ENCODE peak calls at places on chromosomes 6 and 20, in nine cellular contexts. L is SK-N-SH, F is sigmoid colon, K is upper lobe of left lung, V is H1, B is transverse colon, N is suprapubic skin, R is HepG2, X is stomach. T is an unnamed sample.

GRCh38 chr20:20078041-20078440 is 25.7 kb downstream of the CFAP61 start:
- DNase-seq in L (no peak), F (no peak), K (no peak), V (no peak), B (no peak), N (no peak), R (no peak), X (no peak), T (no peak)

GRCh38 chr6:41939848-41940758 is 1.5 kb downstream of the CCND3 start:
- DNase-seq in L (no peak), F (peak; percentile 70), K (peak; percentile 38), V (no peak), B (peak; percentile 77), N (peak; percentile 64), R (no peak), X (peak; percentile 27), T (no peak)

GRCh38 chr6:56226946-56227879 is 20.2 kb downstream of the COL21A1 start:
- DNase-seq in L (no peak), F (no peak), K (no peak), V (no peak), B (no peak), N (no peak), R (no peak), X (no peak), T (no peak)

GRCh38 chr6:150527100-150527499 is 72.6 kb upstream of the PLEKHG1 start:
- DNase-seq in L (no peak), F (peak; percentile 74), K (no peak), V (no peak), B (no peak), N (no peak), R (no peak), X (no peak), T (no peak)

GRCh38 chr6:1712451-1712850 is 102.7 kb downstream of the FOXC1 start:
- DNase-seq in L (no peak), F (no peak), K (no peak), V (no peak), B (no peak), N (no peak), R (peak; percentile 12), X (no peak), T (no peak)

GRCh38 chr6:148544421-148544820 is 201.8 kb downstream of the SASH1 start:
- DNase-seq in L (no peak), F (no peak), K (no peak), V (no peak), B (no peak), N (no peak), R (no peak), X (no peak), T (no peak)

GRCh38 chr6:41960026-41960425 is 18.4 kb upstream of the CCND3 start:
- DNase-seq in L (no peak), F (no peak), K (no peak), V (no peak), B (no peak), N (no peak), R (no peak), X (no peak), T (no peak)

GRCh38 chr6:4682431-4683159 is 93.6 kb upstream of the CDYL start:
- DNase-seq in L (no peak), F (no peak), K (no peak), V (no peak), B (no peak), N (no peak), R (no peak), X (no peak), T (no peak)

GRCh38 chr6:42783876-42784738 is 2.3 kb downstream of the BICRAL start:
- DNase-seq in L (no peak), F (no peak), K (no peak), V (no peak), B (no peak), N (no peak), R (no peak), X (no peak), T (no peak)

GRCh38 chr20:5067877-5068276 is 51.9 kb downstream of the PCNA start:
- DNase-seq in L (no peak), F (no peak), K (no peak), V (no peak), B (no peak), N (no peak), R (no peak), X (no peak), T (no peak)

GRCh38 chr20:62627901-62628612 is 14.2 kb upstream of the SLCO4A1 start:
- DNase-seq in L (no peak), F (no peak), K (no peak), V (no peak), B (no peak), N (no peak), R (no peak), X (no peak), T (no peak)

GRCh38 chr20:25215521-25215920 is 20.0 kb downstream of the ENTPD6 start:
- DNase-seq in L (no peak), F (no peak), K (no peak), V (no peak), B (no peak), N (peak; percentile 15), R (no peak), X (no peak), T (no peak)

GRCh38 chr6:28212510-28213212 is 12.4 kb upstream of the ZSCAN9 start:
- DNase-seq in L (peak; percentile 33), F (no peak), K (peak; percentile 58), V (peak; percentile 77), B (peak; percentile 50), N (no peak), R (peak; percentile 79), X (no peak), T (peak; percentile 77)

GRCh38 chr6:125550892-125551291 is 198.5 kb upstream of the HEY2 start:
- DNase-seq in L (no peak), F (no peak), K (no peak), V (no peak), B (no peak), N (no peak), R (no peak), X (no peak), T (no peak)

GRCh38 chr20:6735913-6736845 is 31.3 kb upstream of the BMP2 start:
- DNase-seq in L (no peak), F (no peak), K (no peak), V (no peak), B (no peak), N (no peak), R (no peak), X (peak; percentile 33), T (no peak)

GRCh38 chr20:57941121-57941522 is 231.3 kb upstream of the PMEPA1 start:
- DNase-seq in L (no peak), F (no peak), K (no peak), V (no peak), B (peak; percentile 74), N (no peak), R (no peak), X (peak; percentile 79), T (no peak)
- TF ChIP-seq EP300 in L (no peak), F (no peak), K (no peak), V (no peak), B (no peak), N (no peak), R (no peak), X (no peak), T (no peak)

GRCh38 chr6:163398796-163399195 is 15.7 kb upstream of the QKI start:
- DNase-seq in L (no peak), F (peak; percentile 82), K (peak; percentile 76), V (no peak), B (peak; percentile 45), N (no peak), R (no peak), X (peak; percentile 36), T (no peak)
- TF ChIP-seq POLR2AphosphoS5 in L (no peak), F (peak; percentile 49), K (no peak), V (no peak), B (no peak), N (no peak), R (no peak), X (no peak), T (no peak)

DNA sequence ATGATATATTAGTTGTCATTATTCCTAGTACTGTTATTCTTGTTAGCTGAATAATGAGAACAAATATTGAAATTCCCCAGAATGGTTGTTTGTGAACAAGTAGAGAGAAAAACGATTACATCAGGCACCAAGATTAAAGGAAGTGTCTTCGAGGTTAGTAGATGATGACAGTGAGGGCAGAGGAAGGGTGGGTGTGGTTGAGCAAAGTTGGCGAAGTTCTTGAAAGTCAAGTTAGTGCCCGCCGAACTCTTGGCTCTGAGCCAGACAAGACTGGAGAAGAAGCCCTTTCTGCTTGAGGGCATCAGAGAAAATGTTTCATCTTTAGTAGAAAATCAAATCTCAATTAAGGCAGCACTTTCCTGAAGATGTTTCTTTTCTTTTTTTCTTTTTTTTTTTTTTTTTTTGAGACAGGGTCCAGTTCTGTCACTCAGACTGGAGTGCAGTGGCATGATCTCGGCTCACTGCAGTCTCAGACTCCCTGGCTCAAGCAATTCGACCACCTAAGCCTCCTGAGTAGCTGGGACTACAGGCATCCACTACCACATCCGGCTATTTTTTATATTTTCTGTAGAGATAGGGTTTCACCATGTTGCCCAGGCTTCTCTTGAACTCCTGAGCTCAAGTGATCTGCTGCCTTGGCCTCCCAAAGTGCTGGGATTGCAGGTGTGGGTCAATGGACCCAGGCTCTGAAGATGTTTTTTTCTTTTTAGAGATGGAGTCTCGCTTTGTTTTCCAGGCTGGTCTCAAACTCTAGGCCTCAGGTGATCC is 77.1 kb downstream of the SGK1 start:
- DNase-seq in L (no peak), F (peak; percentile 80), K (peak; percentile 86), V (no peak), B (peak; percentile 53), N (peak; percentile 82), R (no peak), X (peak; percentile 52), T (no peak)
- TF ChIP-seq EP300 in L (no peak), F (no peak), K (no peak), V (no peak), B (no peak), N (no peak), R (no peak), X (no peak), T (no peak)

GRCh38 chr6:20212392-20213111 is at the start of gene MBOAT1:
- DNase-seq in L (peak; percentile 94), F (peak; percentile 96), K (peak; percentile 92), V (no peak), B (peak; percentile 93), N (peak; percentile 93), R (peak; percentile 38), X (peak; percentile 91), T (no peak)

GRCh38 chr6:20213271-20213798 is 1.1 kb upstream of the MBOAT1 start:
- DNase-seq in L (no peak), F (no peak), K (no peak), V (no peak), B (no peak), N (no peak), R (no peak), X (no peak), T (no peak)

GRCh38 chr6:20211941-20212391 is 303 bp downstream of the MBOAT1 start:
- DNase-seq in L (no peak), F (no peak), K (peak; percentile 58), V (no peak), B (peak; percentile 61), N (peak; percentile 75), R (no peak), X (peak; percentile 60), T (no peak)

GRCh38 chr6:20210158-20210557 is 2.1 kb downstream of the MBOAT1 start:
- DNase-seq in L (no peak), F (no peak), K (no peak), V (no peak), B (no peak), N (no peak), R (no peak), X (no peak), T (no peak)

GRCh38 chr6:20211037-20211940 is 980 bp downstream of the MBOAT1 start:
- DNase-seq in L (no peak), F (no peak), K (peak; percentile 56), V (no peak), B (peak; percentile 55), N (no peak), R (no peak), X (peak; percentile 44), T (no peak)
- TF ChIP-seq POLR2AphosphoS5 in L (no peak), F (peak; percentile 42), K (peak; percentile 42), V (no peak), B (peak; percentile 86), N (no peak), R (no peak), X (peak; percentile 44), T (no peak)